ENCODE peak calls at places on chromosomes 13 and 19, in nine cellular contexts. R is ascending aorta; K is OCI-LY7; D is CD4-positive, alpha-beta memory T cell; V is fibroblast of lung; I is naive thymus-derived CD4-positive, alpha-beta T cell; B is mucosa of descending colon; E is pancreas; C is spleen. N is an unnamed sample. For H3K9me3, the result is how much of the 10 kb centered on the place peaks cover.

GRCh38 chr19:32407004-32407992 is 1.7 kb downstream of the DPY19L3 start:
- DNase-seq in K (no peak), D (no peak), E (peak), V (peak), R (no peak), I (no peak), B (no peak), C (no peak), N (no peak)

GRCh38 chr19:50703915-50704548 is 15.6 kb downstream of the SHANK1 start:
- DNase-seq in E (no peak), K (no peak), I (no peak), D (no peak), R (no peak), C (no peak), B (no peak), V (no peak), N (no peak)

GRCh38 chr13:60267498-60268202 is 103.9 kb upstream of the DIAPH3 start:
- DNase-seq in D (peak), E (peak), I (peak), B (peak), C (no peak), K (peak), R (no peak), V (no peak), N (no peak)

GRCh38 chr13:30863796-30864195 is 42.3 kb upstream of the MEDAG start:
- DNase-seq in V (no peak), C (no peak), K (no peak), I (no peak), D (no peak), B (no peak), R (no peak), E (no peak), N (no peak)

GRCh38 chr13:109333893-109334651 is 452.3 kb downstream of the IRS2 start:
- DNase-seq in D (no peak), E (no peak), I (no peak), C (no peak), V (no peak), B (no peak), R (no peak), K (no peak), N (no peak)

GRCh38 chr13:52109096-52109495 is 19.8 kb downstream of the NEK5 start:
- DNase-seq in I (no peak), B (no peak), R (no peak), K (no peak), D (no peak), V (no peak), C (no peak), E (no peak), N (no peak)

GRCh38 chr13:40170982-40171381 is 495.5 kb downstream of the FOXO1 start:
- DNase-seq in R (no peak), I (no peak), E (no peak), B (no peak), V (no peak), K (no peak), C (no peak), D (no peak), N (no peak)

GRCh38 chr19:9947441-9947840 is 11.1 kb upstream of the OLFM2 start:
- DNase-seq in K (no peak), D (no peak), B (no peak), I (no peak), C (no peak), E (no peak), V (no peak), R (no peak), N (no peak)

GRCh38 chr19:13964776-13965175 is 12.5 kb downstream of the DCAF15 start:
- DNase-seq in K (no peak), B (no peak), V (peak), R (no peak), E (no peak), I (no peak), D (no peak), C (no peak), N (no peak)

GRCh38 chr19:56477429-56478338 is 539 bp upstream of the ZNF667 start:
- DNase-seq in I (peak), K (no peak), B (peak), E (peak), C (peak), R (peak), D (peak), V (peak), N (no peak)

GRCh38 chr13:113451951-113452421 is 1.3 kb downstream of the ADPRHL1 start:
- DNase-seq in I (no peak), D (no peak), E (no peak), V (no peak), K (no peak), C (no peak), R (no peak), B (no peak), N (no peak)

GRCh38 chr13:94435604-94436226 is 43.8 kb downstream of the DCT start:
- DNase-seq in C (no peak), I (peak), B (no peak), V (peak), R (no peak), K (peak), D (peak), E (no peak), N (no peak)

GRCh38 chr13:112647256-112647655 is 42.6 kb upstream of the ATP11A start:
- DNase-seq in E (no peak), D (no peak), V (no peak), R (no peak), K (no peak), C (no peak), B (no peak), I (no peak), N (no peak)

GRCh38 chr19:42269518-42270345 is 680 bp downstream of the CIC start:
- DNase-seq in E (peak), C (peak), D (no peak), I (no peak), V (no peak), B (peak), K (no peak), R (no peak), N (no peak)

GRCh38 chr19:48754950-48755645 is at the start of gene FGF21:
- DNase-seq in I (no peak), E (no peak), D (no peak), B (no peak), V (no peak), R (no peak), K (no peak), C (no peak), N (no peak)

GRCh38 chr13:111947026-111947810 is 119.7 kb upstream of the SOX1 start:
- DNase-seq in C (peak), B (no peak), R (no peak), E (no peak), I (no peak), V (no peak), D (no peak), K (no peak), N (no peak)

GRCh38 chr19:18065173-18065495 is 21.6 kb downstream of the IL12RB1 start:
- DNase-seq in C (no peak), E (no peak), D (no peak), K (no peak), R (no peak), B (no peak), I (no peak), V (no peak), N (no peak)

GRCh38 chr19:53254451-53255341 is at the start of gene ZNF677:
- DNase-seq in K (no peak), C (peak), R (peak), B (peak), I (peak), D (peak), V (peak), E (peak), N (peak)

DNA sequence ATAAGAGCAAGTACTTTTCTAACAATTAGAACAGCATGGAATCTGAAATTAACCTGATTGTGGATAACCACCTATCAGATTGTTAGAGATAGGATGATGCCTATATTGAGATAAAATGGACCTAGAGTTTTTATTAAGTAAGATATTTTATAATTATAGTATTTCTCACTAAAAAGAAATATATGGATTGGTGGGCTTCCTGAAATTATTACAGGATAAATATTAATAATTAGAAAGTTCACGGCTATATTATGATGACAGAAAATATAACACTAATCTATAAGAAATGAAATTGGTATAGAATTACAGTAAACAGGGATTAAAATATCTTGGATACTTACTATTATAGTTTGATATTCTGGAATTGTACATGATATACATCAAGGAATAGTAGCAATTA is 378.0 kb upstream of the SPRY2 start:
- DNase-seq in R (no peak), E (no peak), D (no peak), C (no peak), I (no peak), V (no peak), B (no peak), K (no peak), N (no peak)
- H3K9me3 ChIP-seq in R (under half), E (under half), D (under half), C (under half), I (under half), V (under half), B (under half), K (under half), N (under half)

GRCh38 chr19:58279042-58279924 is 528 bp downstream of the ZNF8 start:
- DNase-seq in K (peak), R (peak), V (peak), C (no peak), I (peak), E (peak), D (no peak), B (peak), N (peak)
- H3K9me3 ChIP-seq in K (under half), R (half or more), V (under half), C (under half), I (under half), E (under half), D (under half), B (under half), N (under half)

DNA sequence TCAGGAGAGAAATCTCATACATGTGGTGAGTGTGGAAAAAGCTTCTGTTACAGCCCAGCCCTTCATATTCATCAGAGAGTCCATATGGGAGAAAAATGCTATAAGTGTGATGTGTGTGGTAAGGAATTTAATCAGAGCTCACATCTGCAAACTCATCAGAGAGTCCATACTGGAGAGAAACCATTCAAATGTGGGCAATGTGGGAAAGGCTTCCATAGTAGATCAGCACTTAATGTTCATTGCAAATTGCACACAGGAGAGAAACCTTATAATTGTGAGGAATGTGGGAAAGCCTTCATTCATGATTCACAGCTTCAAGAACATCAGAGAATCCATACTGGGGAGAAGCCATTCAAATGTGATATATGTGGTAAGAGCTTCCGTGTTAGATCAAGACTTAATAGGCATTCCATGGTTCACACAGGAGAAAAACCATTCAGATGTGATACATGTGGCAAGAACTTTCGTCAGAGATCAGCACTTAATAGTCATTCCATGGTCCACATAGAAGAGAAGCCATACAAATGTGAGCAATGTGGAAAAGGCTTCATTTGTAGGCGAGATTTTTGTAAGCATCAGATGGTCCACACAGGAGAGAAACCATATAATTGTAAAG is 15.2 kb downstream of the ZNF221 start:
- DNase-seq in K (no peak), B (no peak), D (no peak), I (no peak), V (peak), E (no peak), C (no peak), R (no peak), N (no peak)
- H3K9me3 ChIP-seq in K (under half), B (half or more), D (under half), I (under half), V (under half), E (under half), C (under half), R (half or more), N (under half)

GRCh38 chr19:57623091-57623490 is 9.0 kb downstream of the ZNF134 start:
- DNase-seq in K (no peak), C (no peak), D (no peak), V (no peak), I (no peak), R (no peak), B (no peak), E (no peak), N (no peak)
- H3K9me3 ChIP-seq in K (under half), C (half or more), D (half or more), V (under half), I (under half), R (half or more), B (half or more), E (under half), N (half or more)

GRCh38 chr19:58209577-58209976 is 19.1 kb upstream of the ZNF544 start:
- DNase-seq in C (no peak), K (no peak), I (no peak), R (no peak), E (no peak), V (no peak), B (no peak), D (no peak), N (no peak)
- H3K9me3 ChIP-seq in C (half or more), K (half or more), I (half or more), R (half or more), E (under half), V (under half), B (half or more), D (half or more), N (half or more)